ENCODE peak calls at places on chromosomes 2 and 18, in six cellular contexts. One of them, this sample, is unnamed.

GRCh38 chr2:239212553-239213419 is 188.0 kb downstream of the HDAC4 start:
- DNase-seq in NCI-H510A treated with DMSO at 0.1 percent for 48 hours: peak
- DNase-seq in dermis microvascular lymphatic vessel endothelial cell: no peak
- DNase-seq in AML-193: no peak
- DNase-seq in activated naive CD8-positive, alpha-beta T cell treated with anti-CD3 and anti-CD28 coated beads, Interleukin-2, amount 50 U/mL, for 24 hours: no peak
- DNase-seq in stimulated activated naive CD8-positive, alpha-beta T cell treated with anti-CD3 and anti-CD28 coated beads, Interleukin-15, Interleukin-2, amounts not matched to agents 100 U/mL and 50 U/mL, for 24 hours: no peak
- DNase-seq in this sample: peak

GRCh38 chr2:176140520-176141317 is 10.6 kb upstream of the HOXD4 start:
- DNase-seq in activated naive CD8-positive, alpha-beta T cell treated with anti-CD3 and anti-CD28 coated beads, Interleukin-2, amount 50 U/mL, for 24 hours: peak
- DNase-seq in dermis microvascular lymphatic vessel endothelial cell: peak
- DNase-seq in NCI-H510A treated with DMSO at 0.1 percent for 48 hours: peak
- DNase-seq in AML-193: peak
- DNase-seq in stimulated activated naive CD8-positive, alpha-beta T cell treated with anti-CD3 and anti-CD28 coated beads, Interleukin-15, Interleukin-2, amounts not matched to agents 100 U/mL and 50 U/mL, for 24 hours: peak
- DNase-seq in this sample: peak

GRCh38 chr2:240784629-240785423 is 35.2 kb downstream of the KIF1A start:
- DNase-seq in NCI-H510A treated with DMSO at 0.1 percent for 48 hours: no peak
- DNase-seq in AML-193: no peak
- DNase-seq in activated naive CD8-positive, alpha-beta T cell treated with anti-CD3 and anti-CD28 coated beads, Interleukin-2, amount 50 U/mL, for 24 hours: no peak
- DNase-seq in stimulated activated naive CD8-positive, alpha-beta T cell treated with anti-CD3 and anti-CD28 coated beads, Interleukin-15, Interleukin-2, amounts not matched to agents 100 U/mL and 50 U/mL, for 24 hours: no peak
- DNase-seq in dermis microvascular lymphatic vessel endothelial cell: no peak
- DNase-seq in this sample: no peak

GRCh38 chr2:127191331-127192219 is 28.5 kb downstream of the CYP27C1 start:
- DNase-seq in NCI-H510A treated with DMSO at 0.1 percent for 48 hours: no peak
- DNase-seq in AML-193: no peak
- DNase-seq in dermis microvascular lymphatic vessel endothelial cell: no peak
- DNase-seq in stimulated activated naive CD8-positive, alpha-beta T cell treated with anti-CD3 and anti-CD28 coated beads, Interleukin-15, Interleukin-2, amounts not matched to agents 100 U/mL and 50 U/mL, for 24 hours: no peak
- DNase-seq in activated naive CD8-positive, alpha-beta T cell treated with anti-CD3 and anti-CD28 coated beads, Interleukin-2, amount 50 U/mL, for 24 hours: no peak
- DNase-seq in this sample: no peak

GRCh38 chr2:207333599-207334308 is 168.0 kb upstream of the KLF7 start:
- DNase-seq in NCI-H510A treated with DMSO at 0.1 percent for 48 hours: no peak
- DNase-seq in dermis microvascular lymphatic vessel endothelial cell: no peak
- DNase-seq in activated naive CD8-positive, alpha-beta T cell treated with anti-CD3 and anti-CD28 coated beads, Interleukin-2, amount 50 U/mL, for 24 hours: no peak
- DNase-seq in AML-193: no peak
- DNase-seq in stimulated activated naive CD8-positive, alpha-beta T cell treated with anti-CD3 and anti-CD28 coated beads, Interleukin-15, Interleukin-2, amounts not matched to agents 100 U/mL and 50 U/mL, for 24 hours: no peak
- DNase-seq in this sample: no peak

GRCh38 chr2:187857826-187858225 is 303.6 kb upstream of the TFPI start:
- DNase-seq in AML-193: no peak
- DNase-seq in activated naive CD8-positive, alpha-beta T cell treated with anti-CD3 and anti-CD28 coated beads, Interleukin-2, amount 50 U/mL, for 24 hours: no peak
- DNase-seq in dermis microvascular lymphatic vessel endothelial cell: no peak
- DNase-seq in NCI-H510A treated with DMSO at 0.1 percent for 48 hours: no peak
- DNase-seq in stimulated activated naive CD8-positive, alpha-beta T cell treated with anti-CD3 and anti-CD28 coated beads, Interleukin-15, Interleukin-2, amounts not matched to agents 100 U/mL and 50 U/mL, for 24 hours: no peak
- DNase-seq in this sample: no peak

GRCh38 chr2:102396012-102396411 is 26.9 kb upstream of the IL18RAP start:
- DNase-seq in activated naive CD8-positive, alpha-beta T cell treated with anti-CD3 and anti-CD28 coated beads, Interleukin-2, amount 50 U/mL, for 24 hours: no peak
- DNase-seq in stimulated activated naive CD8-positive, alpha-beta T cell treated with anti-CD3 and anti-CD28 coated beads, Interleukin-15, Interleukin-2, amounts not matched to agents 100 U/mL and 50 U/mL, for 24 hours: no peak
- DNase-seq in NCI-H510A treated with DMSO at 0.1 percent for 48 hours: no peak
- DNase-seq in AML-193: no peak
- DNase-seq in dermis microvascular lymphatic vessel endothelial cell: no peak
- DNase-seq in this sample: no peak

GRCh38 chr2:213766465-213766891 is 482.2 kb downstream of the SPAG16 start:
- DNase-seq in stimulated activated naive CD8-positive, alpha-beta T cell treated with anti-CD3 and anti-CD28 coated beads, Interleukin-15, Interleukin-2, amounts not matched to agents 100 U/mL and 50 U/mL, for 24 hours: no peak
- DNase-seq in dermis microvascular lymphatic vessel endothelial cell: no peak
- DNase-seq in activated naive CD8-positive, alpha-beta T cell treated with anti-CD3 and anti-CD28 coated beads, Interleukin-2, amount 50 U/mL, for 24 hours: no peak
- DNase-seq in AML-193: no peak
- DNase-seq in NCI-H510A treated with DMSO at 0.1 percent for 48 hours: no peak
- DNase-seq in this sample: no peak

GRCh38 chr2:33214436-33214835 is 262.0 kb upstream of the RASGRP3 start:
- DNase-seq in activated naive CD8-positive, alpha-beta T cell treated with anti-CD3 and anti-CD28 coated beads, Interleukin-2, amount 50 U/mL, for 24 hours: peak
- DNase-seq in stimulated activated naive CD8-positive, alpha-beta T cell treated with anti-CD3 and anti-CD28 coated beads, Interleukin-15, Interleukin-2, amounts not matched to agents 100 U/mL and 50 U/mL, for 24 hours: no peak
- DNase-seq in AML-193: no peak
- DNase-seq in dermis microvascular lymphatic vessel endothelial cell: peak
- DNase-seq in NCI-H510A treated with DMSO at 0.1 percent for 48 hours: no peak
- DNase-seq in this sample: no peak

GRCh38 chr2:100666996-100667395 is 104.2 kb downstream of the PDCL3 start:
- DNase-seq in dermis microvascular lymphatic vessel endothelial cell: no peak
- DNase-seq in stimulated activated naive CD8-positive, alpha-beta T cell treated with anti-CD3 and anti-CD28 coated beads, Interleukin-15, Interleukin-2, amounts not matched to agents 100 U/mL and 50 U/mL, for 24 hours: no peak
- DNase-seq in activated naive CD8-positive, alpha-beta T cell treated with anti-CD3 and anti-CD28 coated beads, Interleukin-2, amount 50 U/mL, for 24 hours: no peak
- DNase-seq in NCI-H510A treated with DMSO at 0.1 percent for 48 hours: no peak
- DNase-seq in AML-193: no peak
- DNase-seq in this sample: no peak

GRCh38 chr2:120748310-120748709 is 12.6 kb downstream of the GLI2 start:
- DNase-seq in NCI-H510A treated with DMSO at 0.1 percent for 48 hours: no peak
- DNase-seq in stimulated activated naive CD8-positive, alpha-beta T cell treated with anti-CD3 and anti-CD28 coated beads, Interleukin-15, Interleukin-2, amounts not matched to agents 100 U/mL and 50 U/mL, for 24 hours: no peak
- DNase-seq in activated naive CD8-positive, alpha-beta T cell treated with anti-CD3 and anti-CD28 coated beads, Interleukin-2, amount 50 U/mL, for 24 hours: no peak
- DNase-seq in AML-193: no peak
- DNase-seq in dermis microvascular lymphatic vessel endothelial cell: no peak
- DNase-seq in this sample: no peak

GRCh38 chr18:49812321-49813070 is 837 bp downstream of the ACAA2 start:
- DNase-seq in dermis microvascular lymphatic vessel endothelial cell: no peak
- DNase-seq in stimulated activated naive CD8-positive, alpha-beta T cell treated with anti-CD3 and anti-CD28 coated beads, Interleukin-15, Interleukin-2, amounts not matched to agents 100 U/mL and 50 U/mL, for 24 hours: no peak
- DNase-seq in activated naive CD8-positive, alpha-beta T cell treated with anti-CD3 and anti-CD28 coated beads, Interleukin-2, amount 50 U/mL, for 24 hours: no peak
- DNase-seq in NCI-H510A treated with DMSO at 0.1 percent for 48 hours: no peak
- DNase-seq in AML-193: no peak
- DNase-seq in this sample: no peak

GRCh38 chr2:54634564-54635511 is 88.6 kb upstream of the EML6 start:
- DNase-seq in AML-193: no peak
- DNase-seq in NCI-H510A treated with DMSO at 0.1 percent for 48 hours: peak
- DNase-seq in dermis microvascular lymphatic vessel endothelial cell: peak
- DNase-seq in stimulated activated naive CD8-positive, alpha-beta T cell treated with anti-CD3 and anti-CD28 coated beads, Interleukin-15, Interleukin-2, amounts not matched to agents 100 U/mL and 50 U/mL, for 24 hours: no peak
- DNase-seq in activated naive CD8-positive, alpha-beta T cell treated with anti-CD3 and anti-CD28 coated beads, Interleukin-2, amount 50 U/mL, for 24 hours: no peak
- DNase-seq in this sample: no peak

GRCh38 chr2:231260442-231260841 is 62.0 kb downstream of the ARMC9 start:
- DNase-seq in dermis microvascular lymphatic vessel endothelial cell: peak
- DNase-seq in activated naive CD8-positive, alpha-beta T cell treated with anti-CD3 and anti-CD28 coated beads, Interleukin-2, amount 50 U/mL, for 24 hours: no peak
- DNase-seq in NCI-H510A treated with DMSO at 0.1 percent for 48 hours: no peak
- DNase-seq in stimulated activated naive CD8-positive, alpha-beta T cell treated with anti-CD3 and anti-CD28 coated beads, Interleukin-15, Interleukin-2, amounts not matched to agents 100 U/mL and 50 U/mL, for 24 hours: no peak
- DNase-seq in AML-193: no peak
- DNase-seq in this sample: peak

GRCh38 chr2:58341047-58341446 is 99.9 kb upstream of the FANCL start:
- DNase-seq in dermis microvascular lymphatic vessel endothelial cell: no peak
- DNase-seq in activated naive CD8-positive, alpha-beta T cell treated with anti-CD3 and anti-CD28 coated beads, Interleukin-2, amount 50 U/mL, for 24 hours: no peak
- DNase-seq in NCI-H510A treated with DMSO at 0.1 percent for 48 hours: no peak
- DNase-seq in stimulated activated naive CD8-positive, alpha-beta T cell treated with anti-CD3 and anti-CD28 coated beads, Interleukin-15, Interleukin-2, amounts not matched to agents 100 U/mL and 50 U/mL, for 24 hours: no peak
- DNase-seq in AML-193: no peak
- DNase-seq in this sample: no peak

GRCh38 chr18:73549236-73549635 is 598.4 kb downstream of the FBXO15 start:
- DNase-seq in NCI-H510A treated with DMSO at 0.1 percent for 48 hours: no peak
- DNase-seq in stimulated activated naive CD8-positive, alpha-beta T cell treated with anti-CD3 and anti-CD28 coated beads, Interleukin-15, Interleukin-2, amounts not matched to agents 100 U/mL and 50 U/mL, for 24 hours: no peak
- DNase-seq in activated naive CD8-positive, alpha-beta T cell treated with anti-CD3 and anti-CD28 coated beads, Interleukin-2, amount 50 U/mL, for 24 hours: no peak
- DNase-seq in AML-193: no peak
- DNase-seq in dermis microvascular lymphatic vessel endothelial cell: no peak
- DNase-seq in this sample: no peak

GRCh38 chr2:167132066-167132465 is 243.8 kb downstream of the XIRP2 start:
- DNase-seq in stimulated activated naive CD8-positive, alpha-beta T cell treated with anti-CD3 and anti-CD28 coated beads, Interleukin-15, Interleukin-2, amounts not matched to agents 100 U/mL and 50 U/mL, for 24 hours: no peak
- DNase-seq in dermis microvascular lymphatic vessel endothelial cell: no peak
- DNase-seq in NCI-H510A treated with DMSO at 0.1 percent for 48 hours: no peak
- DNase-seq in activated naive CD8-positive, alpha-beta T cell treated with anti-CD3 and anti-CD28 coated beads, Interleukin-2, amount 50 U/mL, for 24 hours: no peak
- DNase-seq in AML-193: no peak
- DNase-seq in this sample: no peak

GRCh38 chr18:37254256-37254880 is 311.2 kb downstream of the CELF4 start:
- DNase-seq in NCI-H510A treated with DMSO at 0.1 percent for 48 hours: peak
- DNase-seq in dermis microvascular lymphatic vessel endothelial cell: no peak
- DNase-seq in stimulated activated naive CD8-positive, alpha-beta T cell treated with anti-CD3 and anti-CD28 coated beads, Interleukin-15, Interleukin-2, amounts not matched to agents 100 U/mL and 50 U/mL, for 24 hours: no peak
- DNase-seq in activated naive CD8-positive, alpha-beta T cell treated with anti-CD3 and anti-CD28 coated beads, Interleukin-2, amount 50 U/mL, for 24 hours: no peak
- DNase-seq in AML-193: no peak
- DNase-seq in this sample: peak

GRCh38 chr2:27721335-27721734 is 50.2 kb upstream of the MRPL33 start:
- DNase-seq in stimulated activated naive CD8-positive, alpha-beta T cell treated with anti-CD3 and anti-CD28 coated beads, Interleukin-15, Interleukin-2, amounts not matched to agents 100 U/mL and 50 U/mL, for 24 hours: peak
- DNase-seq in dermis microvascular lymphatic vessel endothelial cell: no peak
- DNase-seq in NCI-H510A treated with DMSO at 0.1 percent for 48 hours: no peak
- DNase-seq in AML-193: no peak
- DNase-seq in activated naive CD8-positive, alpha-beta T cell treated with anti-CD3 and anti-CD28 coated beads, Interleukin-2, amount 50 U/mL, for 24 hours: peak
- DNase-seq in this sample: no peak

GRCh38 chr2:65438137-65438899 is 5.9 kb upstream of the SPRED2 start:
- DNase-seq in dermis microvascular lymphatic vessel endothelial cell: no peak
- DNase-seq in activated naive CD8-positive, alpha-beta T cell treated with anti-CD3 and anti-CD28 coated beads, Interleukin-2, amount 50 U/mL, for 24 hours: no peak
- DNase-seq in NCI-H510A treated with DMSO at 0.1 percent for 48 hours: no peak
- DNase-seq in AML-193: no peak
- DNase-seq in stimulated activated naive CD8-positive, alpha-beta T cell treated with anti-CD3 and anti-CD28 coated beads, Interleukin-15, Interleukin-2, amounts not matched to agents 100 U/mL and 50 U/mL, for 24 hours: no peak
- DNase-seq in this sample: no peak

GRCh38 chr18:77249583-77250500 is at the start of gene GALR1:
- DNase-seq in activated naive CD8-positive, alpha-beta T cell treated with anti-CD3 and anti-CD28 coated beads, Interleukin-2, amount 50 U/mL, for 24 hours: no peak
- DNase-seq in dermis microvascular lymphatic vessel endothelial cell: no peak
- DNase-seq in NCI-H510A treated with DMSO at 0.1 percent for 48 hours: peak
- DNase-seq in stimulated activated naive CD8-positive, alpha-beta T cell treated with anti-CD3 and anti-CD28 coated beads, Interleukin-15, Interleukin-2, amounts not matched to agents 100 U/mL and 50 U/mL, for 24 hours: peak
- DNase-seq in AML-193: no peak
- DNase-seq in this sample: no peak

GRCh38 chr2:96891591-96892333 is 21.9 kb upstream of the SEMA4C start:
- DNase-seq in dermis microvascular lymphatic vessel endothelial cell: no peak
- DNase-seq in activated naive CD8-positive, alpha-beta T cell treated with anti-CD3 and anti-CD28 coated beads, Interleukin-2, amount 50 U/mL, for 24 hours: no peak
- DNase-seq in NCI-H510A treated with DMSO at 0.1 percent for 48 hours: peak
- DNase-seq in stimulated activated naive CD8-positive, alpha-beta T cell treated with anti-CD3 and anti-CD28 coated beads, Interleukin-15, Interleukin-2, amounts not matched to agents 100 U/mL and 50 U/mL, for 24 hours: no peak
- DNase-seq in AML-193: no peak
- DNase-seq in this sample: no peak

GRCh38 chr18:55920063-55920462 is 332.1 kb upstream of the TCF4 start:
- DNase-seq in stimulated activated naive CD8-positive, alpha-beta T cell treated with anti-CD3 and anti-CD28 coated beads, Interleukin-15, Interleukin-2, amounts not matched to agents 100 U/mL and 50 U/mL, for 24 hours: no peak
- DNase-seq in activated naive CD8-positive, alpha-beta T cell treated with anti-CD3 and anti-CD28 coated beads, Interleukin-2, amount 50 U/mL, for 24 hours: no peak
- DNase-seq in NCI-H510A treated with DMSO at 0.1 percent for 48 hours: no peak
- DNase-seq in dermis microvascular lymphatic vessel endothelial cell: no peak
- DNase-seq in AML-193: no peak
- DNase-seq in this sample: no peak

GRCh38 chr2:75489682-75490180 is 71.0 kb downstream of the EVA1A start:
- DNase-seq in AML-193: no peak
- DNase-seq in activated naive CD8-positive, alpha-beta T cell treated with anti-CD3 and anti-CD28 coated beads, Interleukin-2, amount 50 U/mL, for 24 hours: no peak
- DNase-seq in stimulated activated naive CD8-positive, alpha-beta T cell treated with anti-CD3 and anti-CD28 coated beads, Interleukin-15, Interleukin-2, amounts not matched to agents 100 U/mL and 50 U/mL, for 24 hours: no peak
- DNase-seq in NCI-H510A treated with DMSO at 0.1 percent for 48 hours: no peak
- DNase-seq in dermis microvascular lymphatic vessel endothelial cell: no peak
- DNase-seq in this sample: no peak

GRCh38 chr2:181294979-181295378 is 162.2 kb upstream of the ITGA4 start:
- DNase-seq in dermis microvascular lymphatic vessel endothelial cell: no peak
- DNase-seq in stimulated activated naive CD8-positive, alpha-beta T cell treated with anti-CD3 and anti-CD28 coated beads, Interleukin-15, Interleukin-2, amounts not matched to agents 100 U/mL and 50 U/mL, for 24 hours: no peak
- DNase-seq in activated naive CD8-positive, alpha-beta T cell treated with anti-CD3 and anti-CD28 coated beads, Interleukin-2, amount 50 U/mL, for 24 hours: no peak
- DNase-seq in AML-193: no peak
- DNase-seq in NCI-H510A treated with DMSO at 0.1 percent for 48 hours: no peak
- DNase-seq in this sample: no peak

This sample was measured in K562.